ENCODE peak calls at places on chromosome 4, in nine cellular contexts. L, K, P, G, W, C, X, F and B are unnamed samples.

GRCh38 chr4:182257503-182257902 is 14.3 kb downstream of the TENM3 start:
- DNase-seq in C (no peak), F (no peak), G (no peak), L (no peak), W (no peak), X (no peak), K (no peak), P (no peak), B (no peak)

GRCh38 chr4:132564920-132565319 is 584.2 kb upstream of the PCDH10 start:
- DNase-seq in X (no peak), K (no peak), P (no peak), W (no peak), G (no peak), F (no peak), L (no peak), C (no peak), B (no peak)

GRCh38 chr4:5708829-5709680 is 696 bp upstream of the EVC2 start:
- DNase-seq in W (no peak), C (no peak), X (no peak), F (no peak), P (no peak), G (no peak), L (no peak), K (no peak), B (no peak)

GRCh38 chr4:156128616-156129015 is 174.9 kb upstream of the CTSO start:
- DNase-seq in W (no peak), X (no peak), G (no peak), F (no peak), P (no peak), K (no peak), C (no peak), L (peak; percentile 45), B (no peak)

GRCh38 chr4:71269241-71269640 is 69.6 kb upstream of the SLC4A4 start:
- DNase-seq in K (no peak), F (no peak), P (no peak), L (no peak), C (no peak), G (no peak), W (no peak), X (no peak), B (no peak)

GRCh38 chr4:107709916-107710315 is 10.1 kb downstream of the PAPSS1 start:
- DNase-seq in L (peak; percentile 35), K (no peak), W (no peak), P (no peak), G (no peak), F (no peak), X (no peak), C (no peak), B (no peak)

GRCh38 chr4:39032218-39033085 is at the start of gene TMEM156:
- DNase-seq in P (peak; percentile 18), C (peak; percentile 70), K (no peak), L (peak; percentile 51), G (peak; percentile 26), W (no peak), X (no peak), F (no peak), B (no peak)

GRCh38 chr4:69360271-69360670 is 80.0 kb downstream of the UGT2B28 start:
- DNase-seq in W (no peak), K (no peak), F (no peak), G (no peak), X (no peak), C (no peak), L (no peak), P (no peak), B (no peak)

GRCh38 chr4:6568689-6569332 is 6.2 kb upstream of the MAN2B2 start:
- DNase-seq in G (peak; percentile 38), X (no peak), K (no peak), P (no peak), F (no peak), W (no peak), C (no peak), L (peak; percentile 74), B (no peak)

GRCh38 chr4:117134386-117134785 is 49.0 kb upstream of the TRAM1L1 start:
- DNase-seq in L (peak; percentile 71), X (no peak), P (peak; percentile 21), G (peak; percentile 15), K (no peak), F (no peak), C (no peak), W (peak; percentile 46), B (no peak)

GRCh38 chr4:168822481-168822880 is 187.6 kb downstream of the CBR4 start:
- DNase-seq in C (no peak), W (no peak), L (no peak), X (no peak), K (no peak), F (no peak), G (no peak), P (no peak), B (no peak)

DNA sequence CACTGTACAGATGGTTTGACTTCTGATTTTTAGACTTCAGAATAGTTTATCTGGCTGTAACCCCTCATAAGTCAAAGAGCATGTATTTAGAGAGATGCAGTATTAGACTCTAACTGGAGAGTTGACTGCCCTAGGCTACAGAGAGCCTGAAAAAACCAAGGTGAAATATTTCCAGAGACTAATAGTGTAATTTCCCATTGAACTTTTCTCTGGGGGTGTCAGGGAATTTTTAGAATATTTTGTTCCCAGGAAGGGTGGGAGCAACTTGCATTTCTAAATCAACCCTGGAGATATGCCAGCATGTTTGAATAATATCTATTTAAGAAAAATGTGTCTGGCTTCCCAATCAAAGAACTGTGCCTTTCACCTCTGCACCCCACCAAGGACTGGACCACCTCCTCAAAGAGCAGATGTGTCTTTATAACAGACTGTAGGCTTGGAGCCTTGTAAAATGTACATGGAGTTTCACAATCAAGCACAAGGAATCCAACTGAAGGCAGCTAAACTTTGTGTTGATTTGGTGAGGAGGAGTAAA is 2.0 kb downstream of the ANXA3 start:
- DNase-seq in L (no peak), P (no peak), F (no peak), G (no peak), W (no peak), X (no peak), C (no peak), K (no peak), B (no peak)
- H3K27ac ChIP-seq in L (peak overlapping the region; percentile 100), P (peak overlapping the region; percentile 89), F (peak overlapping the region; percentile 12), G (no peak overlapping the region), W (peak overlapping the region; percentile 99), X (no peak overlapping the region), C (no peak overlapping the region), K (peak overlapping the region; percentile 82), B (peak overlapping the region; percentile 65)

GRCh38 chr4:76458297-76458696 is 23.3 kb downstream of the SHROOM3 start:
- DNase-seq in F (no peak), K (no peak), C (no peak), L (no peak), G (no peak), X (no peak), W (no peak), P (no peak), B (no peak)

GRCh38 chr4:76459291-76459723 is 24.3 kb downstream of the SHROOM3 start:
- DNase-seq in F (no peak), X (no peak), P (peak; percentile 34), L (peak; percentile 5), C (no peak), G (peak; percentile 71), K (no peak), W (peak; percentile 44), B (no peak)

GRCh38 chr4:76457885-76458284 is 22.9 kb downstream of the SHROOM3 start:
- DNase-seq in F (no peak), C (no peak), K (no peak), L (peak; percentile 40), G (peak; percentile 34), W (no peak), P (no peak), X (no peak), B (no peak)

GRCh38 chr4:76463568-76463967 is 28.5 kb downstream of the SHROOM3 start:
- DNase-seq in C (no peak), G (no peak), L (no peak), K (no peak), F (no peak), X (no peak), P (no peak), W (no peak), B (no peak)

GRCh38 chr4:76458829-76459228 is 23.8 kb downstream of the SHROOM3 start:
- DNase-seq in X (no peak), P (no peak), G (no peak), F (no peak), C (no peak), L (no peak), K (no peak), W (peak; percentile 56), B (no peak)
- H3K27ac ChIP-seq in X (no peak overlapping the region), P (peak overlapping the region; percentile 32), G (no peak overlapping the region), F (no peak overlapping the region), C (no peak overlapping the region), L (peak overlapping the region; percentile 78), K (no peak overlapping the region), W (peak overlapping the region; percentile 90), B (no peak overlapping the region)

GRCh38 chr4:2259541-2260267 is 2.2 kb downstream of the MXD4 start:
- DNase-seq in W (peak; percentile 2), K (peak; percentile 1), P (peak; percentile 10), F (peak; percentile 9), C (no peak), G (no peak), L (no peak), X (no peak), B (peak; percentile 41)

GRCh38 chr4:2262145-2262943 is 435 bp upstream of the MXD4 start:
- DNase-seq in L (peak; percentile 100), F (peak; percentile 99), W (peak; percentile 100), P (peak; percentile 99), K (peak; percentile 99), G (peak; percentile 95), C (peak; percentile 98), X (peak; percentile 96), B (peak; percentile 100)

GRCh38 chr4:2261853-2262144 is at the start of gene MXD4:
- DNase-seq in G (no peak), C (no peak), K (no peak), L (no peak), X (no peak), F (no peak), P (no peak), W (no peak), B (no peak)

GRCh38 chr4:2260336-2261109 is 1.4 kb downstream of the MXD4 start:
- DNase-seq in C (no peak), X (no peak), K (peak; percentile 1), F (peak; percentile 13), P (peak; percentile 19), G (no peak), L (no peak), W (peak; percentile 28), B (peak; percentile 58)

GRCh38 chr4:2261110-2261852 is 628 bp downstream of the MXD4 start:
- DNase-seq in P (peak; percentile 52), X (peak; percentile 60), F (peak; percentile 30), C (peak; percentile 63), G (peak; percentile 24), K (no peak), L (peak; percentile 30), W (peak; percentile 57), B (peak; percentile 62)
- H3K27ac ChIP-seq in P (peak overlapping the region; percentile 70), X (peak overlapping the region; percentile 66), F (peak overlapping the region; percentile 90), C (peak overlapping the region; percentile 79), G (peak overlapping the region; percentile 91), K (peak overlapping the region; percentile 85), L (no peak overlapping the region), W (peak overlapping the region; percentile 91), B (peak overlapping the region; percentile 94)

GRCh38 chr4:4284827-4285618 is 4.9 kb downstream of the LYAR start:
- DNase-seq in F (no peak), G (peak; percentile 36), C (no peak), K (no peak), W (no peak), X (no peak), P (no peak), L (peak; percentile 46), B (no peak)
- H3K27ac ChIP-seq in F (no peak overlapping the region), G (peak overlapping the region; percentile 62), C (no peak overlapping the region), K (peak overlapping the region; percentile 76), W (no peak overlapping the region), X (no peak overlapping the region), P (no peak overlapping the region), L (no peak overlapping the region), B (peak overlapping the region; percentile 72)